ENCODE peak calls at places on chromosomes 2 and 18, in nine cellular contexts. D is transverse colon, E is cardiac fibroblast, I is ovary, M is epithelial cell of proximal tubule, B is tibial nerve, F is left lung, U is right atrium auricular region, S is fibroblast of the aortic adventitia. X is an unnamed sample.

GRCh38 chr2:234025475-234025874 is 25.0 kb upstream of the SPP2 start:
- DNase-seq in F (no peak), S (no peak), M (no peak), D (no peak), B (no peak), I (no peak), E (no peak), U (no peak), X (no peak)

GRCh38 chr2:176514805-176515500 is 245.7 kb downstream of the MTX2 start:
- DNase-seq in I (no peak), S (no peak), U (no peak), M (no peak), E (no peak), B (no peak), F (no peak), D (no peak), X (peak; percentile 53)

GRCh38 chr18:23994361-23994902 is 20.1 kb upstream of the TTC39C start:
- DNase-seq in F (peak; percentile 67), D (peak; percentile 30), M (peak; percentile 76), B (peak; percentile 21), U (peak; percentile 81), I (peak; percentile 42), S (peak; percentile 96), E (peak; percentile 76), X (peak; percentile 91)

GRCh38 chr2:181810823-181811695 is 80.5 kb upstream of the ITPRID2 start:
- DNase-seq in E (peak; percentile 83), F (peak; percentile 44), U (no peak), S (peak; percentile 95), D (peak; percentile 36), M (peak; percentile 79), I (no peak), B (no peak), X (peak; percentile 96)

GRCh38 chr2:32945286-32945685 is 1.5 kb upstream of the LTBP1 start:
- DNase-seq in M (no peak), B (no peak), S (no peak), F (no peak), E (no peak), D (no peak), I (no peak), U (no peak), X (no peak)

GRCh38 chr2:17539596-17539992 is 902 bp upstream of the VSNL1 start:
- DNase-seq in U (no peak), S (peak; percentile 40), B (no peak), I (peak; percentile 20), F (peak; percentile 41), D (peak; percentile 63), E (peak; percentile 26), M (no peak), X (peak; percentile 58)

GRCh38 chr2:119008108-119008507 is 66.1 kb downstream of the MARCO start:
- DNase-seq in D (no peak), U (no peak), F (peak; percentile 13), I (no peak), E (no peak), S (no peak), M (no peak), B (no peak), X (no peak)

GRCh38 chr18:22494771-22495170 is 77.1 kb upstream of the CTAGE1 start:
- DNase-seq in B (no peak), S (peak; percentile 89), E (peak; percentile 86), F (no peak), I (no peak), M (no peak), D (no peak), U (no peak), X (peak; percentile 58)

GRCh38 chr2:58405341-58405740 is 164.2 kb upstream of the FANCL start:
- DNase-seq in D (no peak), F (no peak), E (no peak), I (no peak), U (no peak), B (no peak), M (no peak), S (no peak), X (no peak)

GRCh38 chr2:64222351-64222750 is 78.1 kb upstream of the PELI1 start:
- DNase-seq in U (no peak), D (no peak), F (no peak), I (no peak), M (no peak), B (peak; percentile 28), E (peak; percentile 87), S (peak; percentile 83), X (peak; percentile 35)

GRCh38 chr2:212147921-212148513 is 390.6 kb downstream of the ERBB4 start:
- DNase-seq in B (no peak), D (no peak), S (peak; percentile 47), U (no peak), I (no peak), E (peak; percentile 29), F (no peak), M (no peak), X (peak; percentile 20)

GRCh38 chr2:239593965-239594771 is 193.3 kb upstream of the HDAC4 start:
- DNase-seq in M (no peak), I (no peak), F (peak; percentile 22), U (no peak), E (no peak), D (no peak), B (no peak), S (no peak), X (no peak)

GRCh38 chr2:192657364-192657763 is 462.6 kb upstream of the TMEFF2 start:
- DNase-seq in B (no peak), M (no peak), I (no peak), U (no peak), E (no peak), F (no peak), S (no peak), D (no peak), X (no peak)

GRCh38 chr2:192655916-192656315 is 461.2 kb upstream of the TMEFF2 start:
- DNase-seq in U (no peak), D (no peak), M (no peak), I (no peak), B (no peak), S (no peak), E (no peak), F (no peak), X (no peak)
- TF ChIP-seq CTCF in U (no peak), D (no peak), M (no peak), I (no peak), B (no peak), S (no peak), E (no peak), F (no peak), X (no peak)

GRCh38 chr2:23901966-23902942 is 24.7 kb downstream of the ATAD2B start:
- DNase-seq in D (no peak), F (no peak), B (no peak), M (no peak), I (no peak), S (peak; percentile 70), E (no peak), U (no peak), X (peak; percentile 22)
- H3K4me3 ChIP-seq in D (no peak overlapping the region), F (no peak overlapping the region), B (no peak overlapping the region), M (no peak overlapping the region), I (no peak overlapping the region), S (no peak overlapping the region), E (no peak overlapping the region), U (no peak overlapping the region), X (no peak overlapping the region)

DNA sequence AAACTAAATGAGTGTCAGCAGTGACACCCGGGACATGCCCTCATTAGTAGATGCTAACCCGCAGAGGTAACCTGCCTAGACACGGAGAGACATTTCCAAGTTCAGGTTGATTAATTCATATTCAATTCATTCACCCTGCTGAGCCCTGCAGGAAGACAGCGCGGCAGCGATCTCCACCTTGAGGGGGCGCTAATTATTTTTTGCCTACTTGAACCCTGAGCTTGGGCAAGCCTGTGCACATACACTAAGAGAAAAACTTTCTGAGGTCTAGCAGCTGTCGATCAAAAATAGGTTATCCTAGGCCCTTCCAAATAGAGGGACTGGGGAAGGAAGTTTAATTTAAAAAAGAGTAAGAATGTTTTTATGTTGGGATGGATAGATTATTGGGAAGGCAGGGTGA is 1.3 kb upstream of the LYPD6 start:
- DNase-seq in M (no peak), F (no peak), U (no peak), S (no peak), B (no peak), E (no peak), D (no peak), I (no peak), X (no peak)
- TF ChIP-seq CTCF in M (peak; percentile 62), F (no peak), U (no peak), S (no peak), B (no peak), E (no peak), D (peak; percentile 20), I (no peak), X (peak; percentile 49)

GRCh38 chr2:10830641-10831386 is 18.2 kb upstream of the PDIA6 start:
- DNase-seq in U (no peak), M (no peak), S (no peak), F (no peak), E (no peak), B (no peak), I (no peak), D (no peak), X (no peak)

GRCh38 chr2:10832228-10832936 is 19.8 kb upstream of the PDIA6 start:
- DNase-seq in F (peak; percentile 80), B (peak; percentile 60), U (peak; percentile 82), D (peak; percentile 83), M (no peak), S (peak; percentile 77), I (peak; percentile 68), E (peak; percentile 83), X (peak; percentile 76)

GRCh38 chr2:10833021-10833420 is 20.4 kb upstream of the PDIA6 start:
- DNase-seq in B (no peak), S (no peak), I (no peak), E (no peak), M (no peak), U (no peak), F (no peak), D (no peak), X (no peak)

GRCh38 chr2:10830203-10830602 is 17.6 kb upstream of the PDIA6 start:
- DNase-seq in D (peak; percentile 37), U (no peak), B (no peak), I (no peak), E (no peak), M (no peak), F (no peak), S (no peak), X (no peak)

DNA sequence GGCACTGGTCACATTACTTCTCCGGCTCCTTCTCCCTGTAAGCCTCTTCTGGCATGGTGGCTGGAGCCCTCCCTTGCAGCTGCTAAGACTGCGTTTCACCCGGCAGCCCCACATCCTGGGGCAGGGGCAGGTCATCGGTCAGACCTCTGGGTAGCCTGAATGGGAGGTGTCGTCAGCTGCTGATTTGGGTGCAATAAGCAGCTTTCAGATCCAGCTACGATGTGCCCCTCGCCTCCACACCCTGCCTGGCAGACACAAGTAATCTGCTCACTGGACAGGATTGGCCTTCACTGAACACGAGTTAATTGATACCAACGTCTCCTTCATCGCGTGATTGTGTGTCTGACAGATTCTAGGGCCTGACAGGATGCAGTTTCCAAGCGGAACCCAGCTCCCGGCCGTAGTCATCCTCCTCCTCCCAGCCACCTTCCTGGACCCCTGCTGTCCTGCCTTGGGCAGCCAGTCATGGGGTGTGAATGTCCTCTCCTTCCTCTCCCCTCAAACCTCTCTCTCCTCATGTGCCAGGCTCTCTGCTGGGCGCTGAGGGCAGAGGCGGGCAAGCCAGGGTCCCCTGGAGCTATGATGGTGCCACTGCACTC is 18.9 kb upstream of the PDIA6 start:
- DNase-seq in U (no peak), S (no peak), M (no peak), I (no peak), E (no peak), D (no peak), B (no peak), F (no peak), X (no peak)
- H3K4me3 ChIP-seq in U (no peak overlapping the region), S (no peak overlapping the region), M (no peak overlapping the region), I (no peak overlapping the region), E (no peak overlapping the region), D (no peak overlapping the region), B (no peak overlapping the region), F (no peak overlapping the region), X (no peak overlapping the region)

GRCh38 chr2:70927138-70927537 is 8.6 kb upstream of the ATP6V1B1 start:
- DNase-seq in B (no peak), S (no peak), D (no peak), E (no peak), U (no peak), M (no peak), F (no peak), I (no peak), X (no peak)
- TF ChIP-seq CTCF in B (no peak), S (no peak), D (no peak), E (no peak), U (no peak), M (no peak), F (no peak), I (no peak), X (no peak)

X was measured in astrocyte of the spinal cord.